ENCODE peak calls at places on chromosome 7, in six cellular contexts. G is HTR-8/SVneo, W is colonic mucosa, R is LNCaP clone FGC, Y is NT2/D1, Z is hepatic stellate cell. C is an unnamed sample.
A peak's percentile ranks its signal among the peaks of the same experiment; 100 is the strongest.

GRCh38 chr7:2006921-2007381 is 225.8 kb downstream of the MAD1L1 start:
- DNase-seq in Z (no peak), W (no peak), R (no peak), G (no peak), Y (no peak), C (no peak)

GRCh38 chr7:18177815-18178660 is 150.4 kb upstream of the PRPS1L1 start:
- DNase-seq in Z (no peak), W (no peak), R (no peak), G (no peak), Y (no peak), C (peak; percentile 92)

GRCh38 chr7:44608916-44609648 is 2.7 kb downstream of the OGDH start:
- DNase-seq in Z (peak; percentile 59), W (no peak), R (no peak), Y (peak; percentile 30), G (no peak), C (no peak)

GRCh38 chr7:138919912-138920311 is 61.3 kb downstream of the KIAA1549 start:
- DNase-seq in W (no peak), Y (no peak), G (no peak), R (no peak), Z (no peak), C (no peak)

GRCh38 chr7:92731327-92732063 is 104.9 kb downstream of the CDK6 start:
- DNase-seq in Y (no peak), R (no peak), W (no peak), G (no peak), Z (no peak), C (peak; percentile 99)

GRCh38 chr7:37592366-37592765 is 91.2 kb upstream of the GPR141 start:
- DNase-seq in G (no peak), Z (no peak), W (no peak), R (no peak), Y (no peak), C (no peak)

GRCh38 chr7:64959072-64959747 is 31.6 kb downstream of the ZNF117 start:
- DNase-seq in W (no peak), R (no peak), G (no peak), Y (peak; percentile 97), Z (no peak), C (no peak)

GRCh38 chr7:119783799-119784198 is 489.2 kb upstream of the KCND2 start:
- DNase-seq in W (no peak), R (no peak), Y (no peak), Z (peak; percentile 0), G (no peak), C (no peak)

GRCh38 chr7:85512802-85513201 is 325.9 kb upstream of the SEMA3D start:
- DNase-seq in Y (no peak), Z (no peak), G (no peak), W (no peak), R (no peak), C (no peak)

GRCh38 chr7:123041085-123041484 is 45.6 kb upstream of the TAS2R16 start:
- DNase-seq in G (no peak), R (no peak), Y (no peak), W (no peak), Z (no peak), C (no peak)

GRCh38 chr7:45203947-45204445 is 46.4 kb downstream of the RAMP3 start:
- DNase-seq in R (peak; percentile 2), Y (no peak), G (no peak), Z (no peak), W (no peak), C (peak; percentile 74)

GRCh38 chr7:25894002-25894901 is 257.7 kb upstream of the NFE2L3 start:
- DNase-seq in R (no peak), W (peak; percentile 58), Z (no peak), Y (peak; percentile 36), G (no peak), C (no peak)

GRCh38 chr7:71272509-71273214 is 140.7 kb downstream of the GALNT17 start:
- DNase-seq in G (no peak), Y (no peak), W (no peak), R (no peak), Z (no peak), C (no peak)

GRCh38 chr7:76428868-76429805 is 4.4 kb downstream of the ZP3 start:
- DNase-seq in W (no peak), G (no peak), R (no peak), Y (no peak), Z (no peak), C (peak; percentile 89)

GRCh38 chr7:70673833-70674232 is 458.1 kb upstream of the GALNT17 start:
- DNase-seq in G (no peak), W (no peak), Y (no peak), Z (no peak), R (no peak), C (no peak)

GRCh38 chr7:107505997-107506682 is 36.3 kb downstream of the GPR22 start:
- DNase-seq in Z (no peak), W (peak; percentile 81), R (peak; percentile 84), G (no peak), Y (no peak), C (no peak)

GRCh38 chr7:137886706-137887105 is 39.9 kb upstream of the DGKI start:
- DNase-seq in Z (no peak), G (no peak), R (no peak), Y (no peak), W (no peak), C (no peak)

GRCh38 chr7:157010588-157011332 is at the start of gene MNX1:
- DNase-seq in R (peak; percentile 46), Y (peak; percentile 72), G (peak; percentile 75), W (peak; percentile 88), Z (no peak), C (no peak)

GRCh38 chr7:69624842-69625637 is 26.8 kb downstream of the AUTS2 start:
- DNase-seq in W (no peak), Y (peak; percentile 52), R (no peak), Z (no peak), G (no peak), C (peak; percentile 23)

GRCh38 chr7:4667776-4668509 is 14.2 kb upstream of the FOXK1 start:
- DNase-seq in G (no peak), Y (no peak), R (no peak), W (no peak), Z (peak; percentile 83), C (no peak)

GRCh38 chr7:159026271-159027047 is 118.2 kb downstream of the VIPR2 start:
- DNase-seq in Z (no peak), G (no peak), R (no peak), W (peak; percentile 16), Y (no peak), C (no peak)

GRCh38 chr7:128108129-128108528 is 76.9 kb upstream of the LRRC4 start:
- DNase-seq in Z (no peak), G (no peak), Y (no peak), R (no peak), W (no peak), C (no peak)

GRCh38 chr7:79060498-79060897 is 393.0 kb downstream of the MAGI2 start:
- DNase-seq in Z (no peak), G (no peak), R (no peak), Y (no peak), W (no peak), C (peak; percentile 96)

GRCh38 chr7:91565499-91566331 is 301.5 kb downstream of the FZD1 start:
- DNase-seq in G (no peak), W (no peak), R (peak; percentile 93), Z (no peak), Y (no peak), C (no peak)

GRCh38 chr7:15609287-15609686 is 47.5 kb upstream of the AGMO start:
- DNase-seq in W (no peak), Y (no peak), R (no peak), G (no peak), Z (no peak), C (no peak)

GRCh38 chr7:152615052-152615741 is 60.7 kb downstream of the XRCC2 start:
- DNase-seq in Z (no peak), G (no peak), Y (no peak), R (no peak), W (no peak), C (no peak)

GRCh38 chr7:68269410-68269809 is 1272.8 kb downstream of the TYW1 start:
- DNase-seq in Y (no peak), Z (no peak), R (no peak), W (no peak), G (peak; percentile 30), C (no peak)

GRCh38 chr7:36039243-36039642 is 113.8 kb upstream of the EEPD1 start:
- DNase-seq in R (no peak), W (no peak), Y (no peak), G (no peak), Z (no peak), C (no peak)

GRCh38 chr7:155594961-155595366 is 48.6 kb upstream of the CNPY1 start:
- DNase-seq in Z (no peak), R (no peak), Y (peak; percentile 9), G (no peak), W (no peak), C (no peak)

GRCh38 chr7:76394962-76395361 is 14.5 kb downstream of the SSC4D start:
- DNase-seq in R (no peak), G (no peak), Z (no peak), Y (no peak), W (no peak), C (no peak)

GRCh38 chr7:4748267-4748666 is 27.2 kb upstream of the AP5Z1 start:
- DNase-seq in R (no peak), Z (no peak), W (no peak), Y (no peak), G (no peak), C (no peak)

GRCh38 chr7:21690717-21691116 is 147.9 kb downstream of the DNAH11 start:
- DNase-seq in Z (no peak), G (peak; percentile 22), Y (no peak), R (no peak), W (no peak), C (no peak)

GRCh38 chr7:121797283-121798037 is 75.5 kb upstream of the PTPRZ1 start:
- DNase-seq in R (no peak), G (no peak), Z (no peak), W (no peak), Y (no peak), C (no peak)

C was measured in OCI-M1.